ENCODE peak calls at places on chromosomes 6 and 20, in five cellular contexts. E, S, Y, V and F are unnamed samples.

GRCh38 chr6:122491915-122492537 is 20.4 kb upstream of the SERINC1 start:
- DNase-seq in E (peak), S (peak), Y (peak), V (peak), F (peak)

GRCh38 chr20:62053465-62054196 is 12.1 kb downstream of the TAF4 start:
- DNase-seq in E (no peak), S (no peak), Y (no peak), V (no peak), F (no peak)

GRCh38 chr6:77561768-77562314 is 91.0 kb upstream of the MEI4 start:
- DNase-seq in E (no peak), S (no peak), Y (no peak), V (no peak), F (no peak)

GRCh38 chr6:111521497-111522275 is 38.7 kb upstream of the REV3L start:
- DNase-seq in E (no peak), S (no peak), Y (no peak), V (no peak), F (no peak)

GRCh38 chr6:29678114-29678513 is 2.8 kb downstream of the ZFP57 start:
- DNase-seq in E (no peak), S (peak), Y (no peak), V (no peak), F (no peak)

GRCh38 chr20:20729563-20729962 is 17.1 kb upstream of the RALGAPA2 start:
- DNase-seq in E (no peak), S (no peak), Y (no peak), V (no peak), F (no peak)

GRCh38 chr6:42260424-42260888 is 42.8 kb upstream of the MRPS10 start:
- DNase-seq in E (no peak), S (no peak), Y (peak), V (no peak), F (peak)

GRCh38 chr6:142960098-142960497 is 15.1 kb upstream of the HIVEP2 start:
- DNase-seq in E (no peak), S (peak), Y (no peak), V (no peak), F (no peak)

GRCh38 chr20:37992802-37993538 is 40.3 kb downstream of the TTI1 start:
- DNase-seq in E (no peak), S (peak), Y (peak), V (peak), F (peak)

GRCh38 chr6:41454189-41454789 is 91.9 kb upstream of the FOXP4 start:
- DNase-seq in E (no peak), S (no peak), Y (no peak), V (no peak), F (no peak)

GRCh38 chr6:69917834-69918233 is 51.5 kb downstream of the COL19A1 start:
- DNase-seq in E (no peak), S (peak), Y (peak), V (peak), F (peak)

GRCh38 chr20:23666189-23666588 is 22.6 kb downstream of the CST4 start:
- DNase-seq in E (no peak), S (no peak), Y (no peak), V (no peak), F (no peak)

GRCh38 chr6:165985926-165986646 is 181.6 kb downstream of the TBXT start:
- DNase-seq in E (no peak), S (no peak), Y (no peak), V (no peak), F (no peak)

GRCh38 chr6:53543341-53544010 is 1.4 kb downstream of the GCLC start:
- DNase-seq in E (no peak), S (no peak), Y (peak), V (no peak), F (no peak)

GRCh38 chr6:21586760-21587181 is 6.8 kb upstream of the SOX4 start:
- DNase-seq in E (no peak), S (no peak), Y (no peak), V (no peak), F (no peak)

GRCh38 chr6:87722831-87723726 is 21.0 kb upstream of the AKIRIN2 start:
- DNase-seq in E (no peak), S (peak), Y (no peak), V (peak), F (peak)

GRCh38 chr6:149854532-149854931 is 9.6 kb downstream of the LRP11 start:
- DNase-seq in E (no peak), S (peak), Y (no peak), V (peak), F (peak)

GRCh38 chr6:159461266-159461665 is 231.8 kb downstream of the SOD2 start:
- DNase-seq in E (no peak), S (peak), Y (no peak), V (no peak), F (no peak)

GRCh38 chr20:35561268-35561667 is 19.4 kb downstream of the ERGIC3 start:
- DNase-seq in E (no peak), S (no peak), Y (peak), V (peak), F (peak)

GRCh38 chr6:41228616-41229015 is 467 bp downstream of the TREML4 start:
- DNase-seq in E (no peak), S (peak), Y (peak), V (no peak), F (no peak)

GRCh38 chr6:117918454-117918853 is 11.4 kb downstream of the SLC35F1 start:
- DNase-seq in E (no peak), S (no peak), Y (peak), V (no peak), F (no peak)

GRCh38 chr6:35299674-35300073 is 2.1 kb downstream of the DEF6 start:
- DNase-seq in E (peak), S (no peak), Y (peak), V (no peak), F (no peak)

GRCh38 chr20:45138451-45139300 is 14.4 kb upstream of the WFDC12 start:
- DNase-seq in E (no peak), S (peak), Y (peak), V (peak), F (no peak)

GRCh38 chr6:37130704-37131103 is 39.2 kb upstream of the PIM1 start:
- DNase-seq in E (no peak), S (peak), Y (no peak), V (no peak), F (no peak)

GRCh38 chr6:35275417-35275816 is 15.9 kb downstream of the ZNF76 start:
- DNase-seq in E (no peak), S (no peak), Y (no peak), V (no peak), F (no peak)

GRCh38 chr20:64142546-64142945 is 21.7 kb upstream of the MYT1 start:
- DNase-seq in E (no peak), S (no peak), Y (no peak), V (no peak), F (no peak)

GRCh38 chr20:42549496-42549895 is 640.2 kb downstream of the PTPRT start:
- DNase-seq in E (no peak), S (no peak), Y (peak), V (no peak), F (no peak)

GRCh38 chr6:169800668-169801395 is 49.4 kb downstream of the ERMARD start:
- DNase-seq in E (no peak), S (peak), Y (no peak), V (peak), F (peak)

GRCh38 chr6:56955171-56956155 is 556 bp downstream of the BEND6 start:
- DNase-seq in E (no peak), S (peak), Y (peak), V (peak), F (peak)

GRCh38 chr20:35291654-35292503 is at the start of gene FAM83C:
- DNase-seq in E (no peak), S (no peak), Y (no peak), V (no peak), F (no peak)

GRCh38 chr6:44028767-44029166 is 98.5 kb downstream of the MRPL14 start:
- DNase-seq in E (no peak), S (peak), Y (no peak), V (no peak), F (no peak)

GRCh38 chr6:158818580-158819212 is 472 bp downstream of the EZR start:
- DNase-seq in E (peak), S (peak), Y (peak), V (peak), F (peak)

GRCh38 chr6:72968704-72969103 is 256.6 kb downstream of the KHDC1L start:
- DNase-seq in E (no peak), S (peak), Y (no peak), V (no peak), F (no peak)